ENCODE peak calls at places on chromosomes 2 and 18, in four cellular contexts. C is mammary epithelial cell, X is SK-N-SH, P is A549. J is an unnamed sample.

GRCh38 chr2:20781656-20782265 is 41.1 kb downstream of the LDAH start:
- DNase-seq in P (peak), C (peak), X (peak), J (no peak)

GRCh38 chr18:48825101-48825745 is 125.5 kb downstream of the SMAD7 start:
- DNase-seq in C (no peak), P (no peak), X (no peak), J (no peak)

GRCh38 chr2:109438773-109439191 is 175.0 kb downstream of the SEPTIN10 start:
- DNase-seq in P (peak), C (peak), X (peak), J (no peak)

GRCh38 chr2:237198144-237198900 is 112.6 kb downstream of the COPS8 start:
- DNase-seq in P (no peak), C (no peak), X (no peak), J (no peak)

GRCh38 chr18:3931542-3932112 is 481.7 kb downstream of the TGIF1 start:
- DNase-seq in X (no peak), P (peak), C (peak), J (no peak)

GRCh38 chr2:66427219-66427768 is 7.6 kb upstream of the MEIS1 start:
- DNase-seq in X (no peak), P (peak), C (no peak), J (no peak)

GRCh38 chr2:39981877-39982276 is 202.8 kb upstream of the THUMPD2 start:
- DNase-seq in X (peak), C (no peak), P (no peak), J (no peak)

GRCh38 chr2:74333175-74333574 is 10.0 kb downstream of the SLC4A5 start:
- DNase-seq in C (peak), X (peak), P (peak), J (peak)

GRCh38 chr2:234495801-234496441 is 960 bp downstream of the ARL4C start:
- DNase-seq in X (peak), C (no peak), P (peak), J (no peak)

GRCh38 chr2:88074854-88075292 is 7.2 kb downstream of the SMYD1 start:
- DNase-seq in X (no peak), P (no peak), C (peak), J (no peak)

GRCh38 chr2:20050104-20050711 is 1.2 kb downstream of the LAPTM4A start:
- DNase-seq in C (peak), X (peak), P (no peak), J (peak)

GRCh38 chr2:43345391-43345813 is 119.0 kb upstream of the ZFP36L2 start:
- DNase-seq in X (peak), P (no peak), C (no peak), J (no peak)

GRCh38 chr2:235500761-235501662 is 7.2 kb downstream of the AGAP1 start:
- DNase-seq in C (peak), X (no peak), P (no peak), J (no peak)

GRCh38 chr2:33323957-33324356 is 152.5 kb upstream of the RASGRP3 start:
- DNase-seq in P (no peak), X (no peak), C (no peak), J (no peak)

GRCh38 chr2:177031435-177032222 is 181.0 kb upstream of the HNRNPA3 start:
- DNase-seq in P (no peak), X (peak), C (no peak), J (no peak)

GRCh38 chr2:39464867-39465266 is 27.8 kb upstream of the MAP4K3 start:
- DNase-seq in X (no peak), C (no peak), P (no peak), J (no peak)

GRCh38 chr2:94986392-94986963 is 39.0 kb upstream of the MAL start:
- DNase-seq in X (peak), C (peak), P (peak), J (peak)

GRCh38 chr2:53970898-53971681 is at the start of gene PSME4:
- DNase-seq in C (peak), P (peak), X (peak), J (peak)

GRCh38 chr18:75156831-75157230 is 52.1 kb downstream of the PTGR3 start:
- DNase-seq in C (no peak), X (no peak), P (no peak), J (no peak)

GRCh38 chr2:70690846-70691245 is 77.2 kb downstream of the ADD2 start:
- DNase-seq in X (no peak), C (no peak), P (no peak), J (no peak)

GRCh38 chr2:63399171-63399570 is 189.1 kb downstream of the WDPCP start:
- DNase-seq in P (no peak), X (no peak), C (no peak), J (no peak)

GRCh38 chr2:174623106-174623680 is 25.6 kb upstream of the WIPF1 start:
- DNase-seq in X (no peak), P (no peak), C (no peak), J (no peak)

GRCh38 chr2:18132697-18133096 is 254.2 kb downstream of the KCNS3 start:
- DNase-seq in P (no peak), X (no peak), C (peak), J (no peak)

GRCh38 chr2:221589696-221590095 is 17.6 kb upstream of the EPHA4 start:
- DNase-seq in C (no peak), X (no peak), P (no peak), J (no peak)

GRCh38 chr2:232545511-232546375 is 4.6 kb downstream of the TIGD1 start:
- DNase-seq in C (no peak), X (peak), P (no peak), J (no peak)

GRCh38 chr2:10487144-10488104 is 39.3 kb upstream of the ODC1 start:
- DNase-seq in X (peak), C (no peak), P (peak), J (peak)

GRCh38 chr2:208279236-208279635 is 13.2 kb downstream of the PIKFYVE start:
- DNase-seq in C (no peak), P (no peak), X (no peak), J (no peak)

GRCh38 chr18:70024088-70024487 is 76.4 kb upstream of the CD226 start:
- DNase-seq in C (no peak), X (no peak), P (no peak), J (no peak)

GRCh38 chr2:102001767-102002142 is 10.0 kb downstream of the IL1R2 start:
- DNase-seq in X (no peak), P (no peak), C (peak), J (no peak)

GRCh38 chr2:130764821-130765115 is 9.4 kb downstream of the AMER3 start:
- DNase-seq in X (no peak), C (no peak), P (no peak), J (no peak)

GRCh38 chr18:2617974-2618373 is 37.6 kb upstream of the SMCHD1 start:
- DNase-seq in C (no peak), P (no peak), X (no peak), J (no peak)

GRCh38 chr2:234679766-234680687 is 183.1 kb upstream of the ARL4C start:
- DNase-seq in X (no peak), C (peak), P (peak), J (no peak)

GRCh38 chr2:39855856-39856255 is 76.8 kb upstream of the THUMPD2 start:
- DNase-seq in P (no peak), C (no peak), X (no peak), J (no peak)

GRCh38 chr2:235168174-235168979 is 216.6 kb downstream of the SH3BP4 start:
- DNase-seq in C (no peak), P (no peak), X (no peak), J (no peak)

GRCh38 chr2:112640800-112641675 is 4.7 kb upstream of the SLC20A1 start:
- DNase-seq in C (peak), X (no peak), P (no peak), J (no peak)

GRCh38 chr18:13137041-13137938 is 81.3 kb upstream of the LDLRAD4 start:
- DNase-seq in P (no peak), X (peak), C (no peak), J (peak)

GRCh38 chr2:136818839-136819238 is 53.5 kb downstream of the THSD7B start:
- DNase-seq in P (no peak), X (no peak), C (no peak), J (no peak)

GRCh38 chr2:70514612-70515055 is 39.0 kb downstream of the TGFA start:
- DNase-seq in P (no peak), X (no peak), C (no peak), J (no peak)

GRCh38 chr18:54415086-54415485 is 57.4 kb downstream of the C18orf54 start:
- DNase-seq in X (no peak), C (no peak), P (no peak), J (no peak)

GRCh38 chr2:124046332-124046731 is 21.2 kb downstream of the CNTNAP5 start:
- DNase-seq in P (no peak), X (no peak), C (no peak), J (no peak)
- TF ChIP-seq CTCF in P (no peak), X (no peak), C (no peak), J (no peak)

DNA sequence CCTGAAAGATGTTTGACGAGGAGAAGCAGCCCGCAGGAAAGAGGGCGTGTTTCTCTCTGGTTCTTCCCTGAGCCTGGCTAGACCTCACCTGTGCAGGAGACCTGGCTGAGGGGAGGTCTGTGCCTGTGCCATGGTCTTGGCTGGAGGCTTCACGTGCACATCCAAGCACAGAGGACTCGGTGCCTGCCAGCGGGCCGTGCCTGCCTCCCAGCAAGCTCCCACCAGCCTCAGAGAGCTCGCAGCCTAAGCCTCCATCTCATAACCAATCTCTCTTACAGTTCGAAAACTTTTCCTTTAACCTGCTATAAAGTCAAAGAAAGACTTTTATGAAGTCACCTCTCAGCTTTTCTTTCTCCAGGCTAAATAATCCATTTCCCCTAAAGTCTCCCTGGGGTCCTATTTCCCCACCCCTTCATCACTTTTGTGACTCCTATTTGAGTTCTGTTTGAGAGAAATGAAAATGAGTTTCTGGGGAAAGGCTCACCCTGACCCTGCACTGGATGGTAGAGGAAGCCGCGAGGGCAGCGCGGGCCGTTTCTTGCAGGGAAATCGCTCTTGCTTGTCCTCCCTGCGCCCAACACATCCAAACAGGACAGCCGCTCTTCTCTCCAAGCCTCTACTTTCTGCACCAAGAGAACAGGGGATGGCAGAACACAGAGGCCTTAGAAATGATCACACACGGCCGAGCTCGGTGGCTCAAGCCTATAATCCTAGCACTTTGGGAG is 521.0 kb downstream of the SOX11 start:
- DNase-seq in C (no peak), P (no peak), X (no peak), J (no peak)
- H3K4me3 ChIP-seq in C (no peak), P (no peak), X (no peak), J (no peak)

GRCh38 chr2:169673921-169674320 is 20.3 kb downstream of the CFAP210 start:
- DNase-seq in X (no peak), C (no peak), P (no peak), J (no peak)

GRCh38 chr2:169673106-169673505 is 21.1 kb downstream of the CFAP210 start:
- DNase-seq in X (no peak), C (no peak), P (no peak), J (no peak)

GRCh38 chr2:169672403-169672802 is 21.8 kb downstream of the CFAP210 start:
- DNase-seq in P (no peak), X (no peak), C (no peak), J (no peak)

GRCh38 chr2:169676850-169677249 is 17.4 kb downstream of the CFAP210 start:
- DNase-seq in P (no peak), C (no peak), X (no peak), J (no peak)

GRCh38 chr2:169676357-169676756 is 17.8 kb downstream of the CFAP210 start:
- DNase-seq in C (no peak), P (no peak), X (no peak), J (no peak)
- TF ChIP-seq CTCF in C (no peak), P (no peak), X (no peak), J (no peak)

GRCh38 chr2:157783180-157783579 is 93.0 kb downstream of the ACVR1 start:
- DNase-seq in X (no peak), C (no peak), P (no peak), J (no peak)

GRCh38 chr2:157785200-157785599 is 90.9 kb downstream of the ACVR1 start:
- DNase-seq in P (peak), X (no peak), C (peak), J (no peak)

GRCh38 chr2:157785866-157786662 is 90.1 kb downstream of the ACVR1 start:
- DNase-seq in X (no peak), P (no peak), C (peak), J (no peak)

GRCh38 chr2:157784169-157784822 is 91.8 kb downstream of the ACVR1 start:
- DNase-seq in X (no peak), C (peak), P (peak), J (no peak)

DNA sequence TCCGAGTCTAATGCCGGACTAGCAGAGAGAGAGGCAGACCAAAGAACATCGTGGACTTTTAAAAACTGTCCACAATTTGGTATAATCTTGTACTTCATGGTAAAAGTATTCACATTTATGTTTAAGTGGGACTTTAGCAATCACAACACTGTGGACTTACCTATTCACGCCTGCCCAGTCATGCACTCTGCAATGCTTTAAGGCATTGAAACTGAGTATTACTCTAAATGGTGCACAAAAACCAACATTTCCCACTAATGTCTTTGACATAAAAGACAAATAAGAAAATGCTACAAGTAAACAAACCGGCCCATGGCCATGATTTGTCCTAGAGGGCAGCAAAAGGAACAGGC is 91.3 kb downstream of the ACVR1 start:
- DNase-seq in P (no peak), X (no peak), C (no peak), J (no peak)
- H3K4me3 ChIP-seq in P (peak), X (no peak), C (peak), J (no peak)

GRCh38 chr18:37019157-37019571 is 190.2 kb downstream of the KIAA1328 start:
- DNase-seq in P (peak), C (peak), X (peak), J (no peak)
- TF ChIP-seq CTCF in P (no peak), C (peak), X (peak), J (no peak)

GRCh38 chr2:133570547-133570946 is 2.3 kb upstream of the NCKAP5 start:
- DNase-seq in P (no peak), C (no peak), X (no peak), J (no peak)

GRCh38 chr2:133568598-133568997 is 335 bp upstream of the NCKAP5 start:
- DNase-seq in X (no peak), C (peak), P (no peak), J (no peak)

GRCh38 chr2:133569416-133569815 is 1.2 kb upstream of the NCKAP5 start:
- DNase-seq in X (no peak), P (no peak), C (no peak), J (no peak)

GRCh38 chr2:133566967-133567645 is 1.2 kb downstream of the NCKAP5 start:
- DNase-seq in P (peak), X (no peak), C (peak), J (peak)

DNA sequence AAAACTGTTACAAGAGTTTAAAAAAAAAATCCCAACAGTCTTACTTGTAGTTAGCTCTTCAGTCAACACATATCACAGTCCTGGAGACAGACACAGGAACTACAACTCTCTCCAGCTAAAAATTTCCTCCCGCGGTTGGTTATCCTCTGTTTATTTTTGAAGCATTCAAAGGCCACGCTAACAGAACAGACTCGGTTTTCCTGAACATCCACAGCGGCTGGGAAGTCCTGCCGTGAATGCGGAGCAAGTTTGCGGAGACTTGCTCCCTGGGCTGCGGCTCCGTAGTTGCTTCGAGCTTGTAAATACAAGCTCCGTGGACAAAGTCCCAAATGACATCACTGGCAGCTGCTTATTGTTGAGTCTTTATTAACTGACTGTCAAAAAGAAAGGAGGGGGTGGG is at the start of gene NCKAP5:
- DNase-seq in X (no peak), P (peak), C (peak), J (peak)
- H3K4me3 ChIP-seq in X (no peak), P (peak), C (no peak), J (peak)

DNA sequence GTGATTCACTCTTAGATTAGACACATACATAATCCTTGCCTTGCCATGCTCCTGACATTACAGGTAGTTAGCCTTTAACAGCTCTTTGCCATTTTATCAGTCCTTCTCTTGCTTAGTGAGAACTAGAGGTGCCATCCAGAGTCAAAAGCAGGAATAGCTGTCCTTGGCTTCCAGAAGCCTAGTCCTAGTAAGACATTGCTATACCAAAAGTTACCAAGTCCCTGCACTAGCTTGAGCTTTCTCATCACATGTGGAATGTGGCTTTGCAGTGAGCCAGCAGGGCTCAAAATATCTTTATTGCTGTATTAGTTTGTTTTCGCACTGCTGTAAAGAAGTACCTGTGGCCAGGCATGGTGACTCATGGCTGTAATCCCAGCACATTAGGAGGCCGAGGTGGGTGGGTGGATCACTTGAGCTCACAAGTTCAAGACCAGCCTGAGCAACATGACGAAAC is 104.7 kb upstream of the NOSTRIN start:
- DNase-seq in X (no peak), C (peak), P (no peak), J (no peak)
- TF ChIP-seq CTCF in X (no peak), C (peak), P (no peak), J (no peak)

DNA sequence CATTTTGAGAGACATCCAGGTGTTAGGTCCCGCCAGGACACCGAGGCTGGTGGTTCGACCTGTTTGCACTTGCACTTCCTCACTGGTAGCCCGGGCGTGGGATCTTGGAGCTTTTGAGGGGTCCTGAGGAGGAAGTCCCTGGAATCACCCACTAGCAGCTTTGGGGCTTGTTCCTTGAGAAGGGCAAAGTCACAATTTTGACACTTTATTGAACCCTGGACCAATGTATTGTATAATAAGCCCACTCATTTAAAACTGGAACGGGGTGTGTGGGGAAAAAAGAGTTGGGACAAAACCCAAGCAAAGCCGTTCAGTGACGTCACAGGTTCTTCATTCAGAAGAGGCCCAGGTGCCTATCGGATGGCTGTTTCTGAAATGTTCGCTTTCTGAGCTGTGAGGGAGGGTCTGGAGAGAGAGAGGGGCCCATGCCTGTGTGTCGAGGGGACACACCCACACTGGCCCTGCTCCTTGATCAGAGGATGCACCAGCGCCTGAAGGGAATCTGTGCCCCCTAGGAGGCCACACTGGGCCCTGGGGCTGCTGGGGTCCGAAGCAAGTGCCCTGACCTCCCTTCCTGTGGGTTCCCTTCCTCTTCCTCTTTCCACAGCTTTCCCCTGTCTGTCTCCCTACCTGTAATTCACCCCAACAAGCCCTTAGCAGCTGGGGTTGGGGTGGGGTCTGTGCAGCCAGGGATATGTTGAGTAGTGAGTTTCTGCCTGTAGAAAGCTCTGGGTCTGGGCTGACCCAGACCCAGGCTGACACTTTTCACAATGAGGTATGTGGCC is 2.6 kb downstream of the LPIN1 start:
- DNase-seq in X (no peak), P (no peak), C (no peak), J (no peak)
- H3K4me3 ChIP-seq in X (no peak), P (no peak), C (no peak), J (no peak)

GRCh38 chr2:47048801-47049480 is 106.2 kb downstream of the STPG4 start:
- DNase-seq in C (no peak), P (no peak), X (no peak), J (no peak)
- TF ChIP-seq CTCF in C (no peak), P (no peak), X (no peak), J (no peak)

J was measured in testis.